ENCODE peak calls at places on chromosome 22, in four cellular contexts. One of them, this sample, is unnamed. For H4K20me1, the result is how much of the 10 kb centered on the place peaks cover.

GRCh38 chr22:27309713-27310112 is 491.8 kb downstream of the MN1 start:
- DNase-seq in PC-3: no peak
- DNase-seq in neural progenitor cell: no peak
- DNase-seq in astrocyte: no peak
- DNase-seq in this sample: no peak

GRCh38 chr22:25405854-25406509 is 158.5 kb upstream of the GRK3 start:
- DNase-seq in PC-3: no peak
- DNase-seq in neural progenitor cell: no peak
- DNase-seq in astrocyte: no peak
- DNase-seq in this sample: no peak

GRCh38 chr22:36303874-36304273 is 50.9 kb downstream of the APOL1 start:
- DNase-seq in PC-3: peak
- DNase-seq in neural progenitor cell: no peak
- DNase-seq in astrocyte: no peak
- DNase-seq in this sample: no peak

GRCh38 chr22:42721045-42721434 is 370 bp upstream of the A4GALT start:
- DNase-seq in PC-3: no peak
- DNase-seq in neural progenitor cell: peak
- DNase-seq in astrocyte: no peak
- DNase-seq in this sample: no peak

GRCh38 chr22:28034760-28035401 is 115.8 kb upstream of the PITPNB start:
- DNase-seq in PC-3: peak
- DNase-seq in neural progenitor cell: no peak
- DNase-seq in astrocyte: peak
- DNase-seq in this sample: peak

GRCh38 chr22:28759861-28760560 is 12.5 kb upstream of the CCDC117 start:
- DNase-seq in PC-3: no peak
- DNase-seq in neural progenitor cell: peak
- DNase-seq in astrocyte: no peak
- DNase-seq in this sample: no peak

GRCh38 chr22:49046546-49047305 is 780.9 kb downstream of the BRD1 start:
- DNase-seq in PC-3: no peak
- DNase-seq in neural progenitor cell: peak
- DNase-seq in astrocyte: no peak
- DNase-seq in this sample: peak

GRCh38 chr22:43342347-43343261 is 568 bp downstream of the SCUBE1 start:
- DNase-seq in PC-3: no peak
- DNase-seq in neural progenitor cell: peak
- DNase-seq in astrocyte: no peak
- DNase-seq in this sample: no peak

GRCh38 chr22:24514241-24515024 is 19.3 kb downstream of the UPB1 start:
- DNase-seq in PC-3: no peak
- DNase-seq in neural progenitor cell: no peak
- DNase-seq in astrocyte: no peak
- DNase-seq in this sample: no peak

GRCh38 chr22:40332319-40332781 is 13.9 kb upstream of the ADSL start:
- DNase-seq in PC-3: no peak
- DNase-seq in neural progenitor cell: no peak
- DNase-seq in astrocyte: peak
- DNase-seq in this sample: no peak

GRCh38 chr22:40758390-40758789 is 60.8 kb downstream of the SLC25A17 start:
- DNase-seq in PC-3: peak
- DNase-seq in neural progenitor cell: no peak
- DNase-seq in astrocyte: no peak
- DNase-seq in this sample: no peak

GRCh38 chr22:40385041-40385782 is 14.8 kb downstream of the SGSM3 start:
- DNase-seq in PC-3: no peak
- DNase-seq in neural progenitor cell: no peak
- DNase-seq in astrocyte: no peak
- DNase-seq in this sample: peak

GRCh38 chr22:24069721-24070120 is 58.6 kb downstream of the CABIN1 start:
- DNase-seq in PC-3: no peak
- DNase-seq in neural progenitor cell: no peak
- DNase-seq in astrocyte: no peak
- DNase-seq in this sample: no peak

GRCh38 chr22:18110194-18110943 is at the start of gene TUBA8:
- DNase-seq in PC-3: peak
- DNase-seq in neural progenitor cell: peak
- DNase-seq in astrocyte: peak
- DNase-seq in this sample: peak

GRCh38 chr22:41501209-41501608 is 32.3 kb downstream of the ACO2 start:
- DNase-seq in PC-3: no peak
- DNase-seq in neural progenitor cell: peak
- DNase-seq in astrocyte: no peak
- DNase-seq in this sample: peak

GRCh38 chr22:39927544-39927943 is 26.7 kb downstream of the GRAP2 start:
- DNase-seq in PC-3: no peak
- DNase-seq in neural progenitor cell: no peak
- DNase-seq in astrocyte: no peak
- DNase-seq in this sample: peak

GRCh38 chr22:26484360-26484706 is 656 bp downstream of the SRRD start:
- DNase-seq in PC-3: no peak
- DNase-seq in neural progenitor cell: no peak
- DNase-seq in astrocyte: no peak
- DNase-seq in this sample: no peak

GRCh38 chr22:37182101-37182948 is 5.7 kb downstream of the C1QTNF6 start:
- DNase-seq in PC-3: no peak
- DNase-seq in neural progenitor cell: no peak
- DNase-seq in astrocyte: no peak
- DNase-seq in this sample: no peak

GRCh38 chr22:27226666-27227065 is 569.3 kb downstream of the MIAT start:
- DNase-seq in PC-3: no peak
- DNase-seq in neural progenitor cell: no peak
- DNase-seq in astrocyte: peak
- DNase-seq in this sample: no peak

GRCh38 chr22:49953027-49953679 is 7.4 kb upstream of the PIM3 start:
- DNase-seq in PC-3: no peak
- DNase-seq in neural progenitor cell: no peak
- DNase-seq in astrocyte: no peak
- DNase-seq in this sample: no peak

GRCh38 chr22:26362471-26362870 is 66.6 kb upstream of the ASPHD2 start:
- DNase-seq in PC-3: no peak
- DNase-seq in neural progenitor cell: no peak
- DNase-seq in astrocyte: peak
- DNase-seq in this sample: no peak

GRCh38 chr22:48106715-48107259 is 1344.3 kb downstream of the TBC1D22A start:
- DNase-seq in PC-3: no peak
- DNase-seq in neural progenitor cell: no peak
- DNase-seq in astrocyte: no peak
- DNase-seq in this sample: no peak

GRCh38 chr22:25199726-25200520 is at the start of gene CRYBB3:
- DNase-seq in PC-3: no peak
- DNase-seq in neural progenitor cell: peak
- DNase-seq in astrocyte: no peak
- DNase-seq in this sample: no peak

GRCh38 chr22:49012695-49013094 is 815.0 kb downstream of the BRD1 start:
- DNase-seq in PC-3: no peak
- DNase-seq in neural progenitor cell: no peak
- DNase-seq in astrocyte: no peak
- DNase-seq in this sample: no peak

GRCh38 chr22:41288245-41288946 is 2.4 kb upstream of the RANGAP1 start:
- DNase-seq in PC-3: peak
- DNase-seq in neural progenitor cell: no peak
- DNase-seq in astrocyte: peak
- DNase-seq in this sample: no peak

GRCh38 chr22:48618326-48618725 is 1209.3 kb downstream of the BRD1 start:
- DNase-seq in PC-3: no peak
- DNase-seq in neural progenitor cell: no peak
- DNase-seq in astrocyte: no peak
- DNase-seq in this sample: no peak

GRCh38 chr22:27378343-27378800 is 423.2 kb downstream of the MN1 start:
- DNase-seq in PC-3: no peak
- DNase-seq in neural progenitor cell: peak
- DNase-seq in astrocyte: no peak
- DNase-seq in this sample: no peak

GRCh38 chr22:19723990-19724827 is 870 bp downstream of the GP1BB start:
- DNase-seq in PC-3: peak
- DNase-seq in neural progenitor cell: peak
- DNase-seq in astrocyte: peak
- DNase-seq in this sample: no peak
- TF ChIP-seq EZH2 in PC-3: no peak
- TF ChIP-seq EZH2 in neural progenitor cell: peak
- TF ChIP-seq EZH2 in astrocyte: no peak
- TF ChIP-seq EZH2 in this sample: no peak

GRCh38 chr22:38727123-38727522 is 21.4 kb downstream of the GTPBP1 start:
- DNase-seq in PC-3: no peak
- DNase-seq in neural progenitor cell: no peak
- DNase-seq in astrocyte: no peak
- DNase-seq in this sample: no peak
- H4K20me1 ChIP-seq in PC-3: under half
- H4K20me1 ChIP-seq in neural progenitor cell: under half
- H4K20me1 ChIP-seq in astrocyte: under half
- H4K20me1 ChIP-seq in this sample: under half

DNA sequence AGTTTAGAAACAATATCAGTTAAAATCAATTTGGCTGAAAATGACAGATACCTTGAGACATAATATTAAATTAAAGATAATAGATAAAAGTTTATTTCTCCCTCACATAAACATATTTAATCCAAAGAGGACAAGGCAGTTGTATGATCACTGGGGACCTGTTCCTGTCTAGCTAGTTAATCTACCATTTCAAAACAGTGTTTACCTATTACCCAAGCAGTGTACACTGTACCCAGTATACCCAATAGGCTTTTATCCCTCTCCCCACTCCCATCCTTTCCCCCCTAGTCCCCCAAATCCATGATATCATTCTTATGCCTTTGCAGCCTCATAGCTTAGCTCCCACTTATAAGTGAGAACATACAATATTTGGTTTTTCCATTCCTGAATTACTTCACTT is 229.7 kb upstream of the LARGE1 start:
- DNase-seq in PC-3: no peak
- DNase-seq in neural progenitor cell: no peak
- DNase-seq in astrocyte: no peak
- DNase-seq in this sample: no peak
- H3K9ac ChIP-seq in PC-3: no peak
- H3K9ac ChIP-seq in neural progenitor cell: no peak
- H3K9ac ChIP-seq in astrocyte: no peak
- H3K9ac ChIP-seq in this sample: no peak

DNA sequence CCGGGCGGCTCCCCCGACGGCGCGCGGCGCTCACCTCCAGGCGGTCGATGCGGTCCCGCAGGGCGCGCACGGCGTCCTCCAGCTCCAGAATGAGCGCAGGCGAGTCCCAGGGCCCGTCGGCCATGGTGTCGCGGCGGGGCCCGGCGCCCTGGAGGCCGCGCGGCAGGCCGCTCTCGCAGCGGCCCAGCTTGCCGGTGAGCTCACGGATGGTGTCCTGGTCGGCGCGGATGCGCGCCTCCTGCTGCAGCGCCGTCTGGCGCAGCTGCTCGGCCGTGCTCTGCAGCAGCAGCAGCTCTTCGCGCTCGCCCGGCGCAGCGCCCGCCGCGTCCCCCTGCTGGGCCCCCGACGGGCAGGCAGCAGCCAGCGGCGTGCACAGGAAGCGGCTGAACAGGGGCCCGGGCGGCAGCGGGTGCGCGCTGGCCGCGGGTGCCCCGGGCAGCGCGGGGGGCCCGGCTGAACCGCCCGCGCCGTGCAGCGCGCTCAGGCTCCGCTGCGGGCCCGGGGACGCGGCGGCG is 570 bp downstream of the NPTXR start:
- DNase-seq in PC-3: peak
- DNase-seq in neural progenitor cell: peak
- DNase-seq in astrocyte: peak
- DNase-seq in this sample: peak
- TF ChIP-seq EZH2 in PC-3: no peak
- TF ChIP-seq EZH2 in neural progenitor cell: peak
- TF ChIP-seq EZH2 in astrocyte: no peak
- TF ChIP-seq EZH2 in this sample: no peak

GRCh38 chr22:19850482-19851109 is 4.1 kb downstream of the GNB1L start:
- DNase-seq in PC-3: no peak
- DNase-seq in neural progenitor cell: no peak
- DNase-seq in astrocyte: no peak
- DNase-seq in this sample: no peak

GRCh38 chr22:19847345-19847632 is 7.4 kb downstream of the GNB1L start:
- DNase-seq in PC-3: no peak
- DNase-seq in neural progenitor cell: no peak
- DNase-seq in astrocyte: no peak
- DNase-seq in this sample: no peak

GRCh38 chr22:19846620-19847344 is 7.9 kb downstream of the GNB1L start:
- DNase-seq in PC-3: no peak
- DNase-seq in neural progenitor cell: no peak
- DNase-seq in astrocyte: no peak
- DNase-seq in this sample: no peak

GRCh38 chr22:19849800-19850481 is 4.7 kb downstream of the GNB1L start:
- DNase-seq in PC-3: peak
- DNase-seq in neural progenitor cell: no peak
- DNase-seq in astrocyte: no peak
- DNase-seq in this sample: no peak

GRCh38 chr22:19848298-19849224 is 6.1 kb downstream of the GNB1L start:
- DNase-seq in PC-3: peak
- DNase-seq in neural progenitor cell: no peak
- DNase-seq in astrocyte: no peak
- DNase-seq in this sample: no peak
- H4K20me1 ChIP-seq in PC-3: under half
- H4K20me1 ChIP-seq in neural progenitor cell: half or more
- H4K20me1 ChIP-seq in astrocyte: half or more
- H4K20me1 ChIP-seq in this sample: half or more

GRCh38 chr22:22827187-22827948 is 60.2 kb upstream of the IGLL5 start:
- DNase-seq in PC-3: no peak
- DNase-seq in neural progenitor cell: no peak
- DNase-seq in astrocyte: no peak
- DNase-seq in this sample: no peak

GRCh38 chr22:22824340-22825212 is 63.0 kb upstream of the IGLL5 start:
- DNase-seq in PC-3: no peak
- DNase-seq in neural progenitor cell: no peak
- DNase-seq in astrocyte: no peak
- DNase-seq in this sample: no peak

GRCh38 chr22:22823126-22823804 is 64.4 kb upstream of the IGLL5 start:
- DNase-seq in PC-3: no peak
- DNase-seq in neural progenitor cell: no peak
- DNase-seq in astrocyte: no peak
- DNase-seq in this sample: peak

GRCh38 chr22:22822106-22822505 is 65.5 kb upstream of the IGLL5 start:
- DNase-seq in PC-3: no peak
- DNase-seq in neural progenitor cell: no peak
- DNase-seq in astrocyte: no peak
- DNase-seq in this sample: no peak

GRCh38 chr22:22825213-22825593 is 62.4 kb upstream of the IGLL5 start:
- DNase-seq in PC-3: no peak
- DNase-seq in neural progenitor cell: no peak
- DNase-seq in astrocyte: no peak
- DNase-seq in this sample: peak
- H3K9ac ChIP-seq in PC-3: no peak
- H3K9ac ChIP-seq in neural progenitor cell: no peak
- H3K9ac ChIP-seq in astrocyte: no peak
- H3K9ac ChIP-seq in this sample: peak

GRCh38 chr22:45978275-45978713 is 1.3 kb upstream of the WNT7B start:
- DNase-seq in PC-3: no peak
- DNase-seq in neural progenitor cell: no peak
- DNase-seq in astrocyte: no peak
- DNase-seq in this sample: no peak

GRCh38 chr22:45977003-45977395 is at the start of gene WNT7B:
- DNase-seq in PC-3: peak
- DNase-seq in neural progenitor cell: peak
- DNase-seq in astrocyte: no peak
- DNase-seq in this sample: no peak

GRCh38 chr22:45975266-45976161 is 1.4 kb downstream of the WNT7B start:
- DNase-seq in PC-3: peak
- DNase-seq in neural progenitor cell: peak
- DNase-seq in astrocyte: no peak
- DNase-seq in this sample: no peak

GRCh38 chr22:45977551-45978274 is 751 bp upstream of the WNT7B start:
- DNase-seq in PC-3: peak
- DNase-seq in neural progenitor cell: peak
- DNase-seq in astrocyte: no peak
- DNase-seq in this sample: peak

GRCh38 chr22:45976351-45977002 is 485 bp downstream of the WNT7B start:
- DNase-seq in PC-3: peak
- DNase-seq in neural progenitor cell: peak
- DNase-seq in astrocyte: no peak
- DNase-seq in this sample: no peak
- TF ChIP-seq EZH2 in PC-3: no peak
- TF ChIP-seq EZH2 in neural progenitor cell: peak
- TF ChIP-seq EZH2 in astrocyte: no peak
- TF ChIP-seq EZH2 in this sample: no peak